ENCODE peak calls at places on chromosomes 5 and 9, in five cellular contexts. P, U, C, O and V are unnamed samples. For H3K4me1, the result is how much of the 10 kb centered on the place peaks cover.

GRCh38 chr5:65809817-65810531 is 88.0 kb downstream of the NLN start:
- DNase-seq in P (no peak), U (peak), C (no peak), O (peak), V (no peak)

GRCh38 chr5:171534009-171534895 is 114.8 kb downstream of the FGF18 start:
- DNase-seq in P (no peak), U (no peak), C (no peak), O (no peak), V (no peak)

GRCh38 chr9:110752766-110753165 is 84.2 kb downstream of the MUSK start:
- DNase-seq in P (no peak), U (peak), C (no peak), O (no peak), V (no peak)

GRCh38 chr5:134509308-134510040 is 16.0 kb upstream of the JADE2 start:
- DNase-seq in P (peak), U (peak), C (no peak), O (peak), V (peak)

GRCh38 chr5:6875376-6875775 is 162.1 kb downstream of the TENT4A start:
- DNase-seq in P (no peak), U (no peak), C (no peak), O (no peak), V (no peak)

GRCh38 chr9:136105398-136106135 is 10.5 kb upstream of the NACC2 start:
- DNase-seq in P (no peak), U (peak), C (no peak), O (peak), V (peak)

GRCh38 chr9:112203536-112203935 is 28.4 kb upstream of the SUSD1 start:
- DNase-seq in P (no peak), U (peak), C (no peak), O (no peak), V (no peak)

GRCh38 chr9:116594552-116594951 is 92.6 kb upstream of the TRIM32 start:
- DNase-seq in P (no peak), U (peak), C (no peak), O (no peak), V (no peak)

GRCh38 chr5:112583166-112583565 is 154.5 kb upstream of the APC start:
- DNase-seq in P (no peak), U (no peak), C (no peak), O (no peak), V (no peak)

GRCh38 chr9:92639124-92639523 is 30.8 kb downstream of the IPPK start:
- DNase-seq in P (no peak), U (no peak), C (no peak), O (no peak), V (no peak)

GRCh38 chr9:71910602-71911060 is 362 bp downstream of the ABHD17B start:
- DNase-seq in P (no peak), U (no peak), C (no peak), O (no peak), V (peak)

GRCh38 chr5:116982035-116982434 is 407.4 kb upstream of the SEMA6A start:
- DNase-seq in P (no peak), U (no peak), C (no peak), O (no peak), V (no peak)

GRCh38 chr5:32096891-32097592 is 77.1 kb downstream of the GOLPH3 start:
- DNase-seq in P (no peak), U (peak), C (no peak), O (no peak), V (no peak)

GRCh38 chr9:101387871-101388506 is 3.2 kb upstream of the BAAT start:
- DNase-seq in P (no peak), U (peak), C (no peak), O (peak), V (no peak)

GRCh38 chr5:136901-137300 is 44.9 kb downstream of the PLEKHG4B start:
- DNase-seq in P (no peak), U (no peak), C (no peak), O (no peak), V (no peak)

GRCh38 chr9:129036923-129037766 is 719 bp downstream of the MIGA2 start:
- DNase-seq in P (no peak), U (no peak), C (no peak), O (no peak), V (no peak)

GRCh38 chr5:179306191-179307005 is 38.9 kb downstream of the ADAMTS2 start:
- DNase-seq in P (no peak), U (peak), C (no peak), O (no peak), V (peak)

GRCh38 chr9:78026416-78026815 is 5.2 kb downstream of the GNAQ start:
- DNase-seq in P (no peak), U (no peak), C (no peak), O (no peak), V (no peak)

GRCh38 chr9:38018964-38019602 is 49.9 kb downstream of the SHB start:
- DNase-seq in P (no peak), U (peak), C (no peak), O (peak), V (no peak)
- H3K4me1 ChIP-seq in P (under half), U (half or more), C (under half), O (under half), V (under half)

DNA sequence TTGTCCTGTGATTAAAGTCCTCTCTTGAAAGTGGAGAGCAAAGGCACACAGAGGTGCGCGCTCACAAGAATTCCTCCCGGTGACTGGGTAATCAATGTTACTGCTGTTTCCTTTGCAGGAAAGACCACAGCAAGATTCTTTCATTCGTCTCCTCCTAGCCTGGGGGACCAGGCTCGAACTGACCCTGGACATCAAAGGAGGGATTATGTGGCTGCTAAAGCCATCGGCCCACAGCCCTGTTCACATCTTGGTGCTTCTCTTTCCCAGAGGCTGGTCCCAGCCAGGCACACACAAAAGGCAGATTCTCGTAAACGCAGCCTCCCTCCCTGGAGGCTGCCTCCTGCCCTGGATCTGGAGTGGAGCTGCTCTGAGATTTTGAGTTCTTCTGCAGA is 230.9 kb downstream of the FANCC start:
- DNase-seq in P (no peak), U (no peak), C (no peak), O (no peak), V (no peak)
- H3K4me1 ChIP-seq in P (under half), U (under half), C (under half), O (under half), V (under half)

DNA sequence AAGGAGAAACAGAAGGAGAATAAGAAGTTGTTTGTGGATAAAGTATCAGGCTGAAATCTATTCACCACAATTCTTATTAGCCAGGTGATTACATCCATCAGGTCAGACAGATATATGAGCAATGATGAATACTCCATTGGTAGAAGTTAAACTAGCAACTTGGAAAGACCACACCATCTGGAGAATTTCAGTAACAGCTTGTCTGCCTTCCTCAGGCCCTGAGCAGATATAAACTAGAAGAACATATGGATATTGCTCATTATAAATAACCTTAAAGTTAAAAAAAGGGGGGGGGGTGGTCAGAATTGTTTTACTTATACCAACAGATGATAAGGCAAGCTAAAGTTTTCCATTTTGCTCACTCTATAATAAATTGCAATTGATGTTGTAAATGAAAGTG is 10.4 kb downstream of the DAB2 start:
- DNase-seq in P (no peak), U (peak), C (no peak), O (no peak), V (no peak)
- H3K4me1 ChIP-seq in P (under half), U (under half), C (under half), O (under half), V (under half)

GRCh38 chr5:72599519-72600400 is 92.5 kb upstream of the ZNF366 start:
- DNase-seq in P (no peak), U (peak), C (no peak), O (no peak), V (no peak)
- H3K4me1 ChIP-seq in P (under half), U (under half), C (under half), O (under half), V (under half)

GRCh38 chr9:121753802-121754654 is 102.6 kb downstream of the DAB2IP start:
- DNase-seq in P (no peak), U (no peak), C (no peak), O (no peak), V (peak)
- H3K4me1 ChIP-seq in P (half or more), U (under half), C (under half), O (under half), V (half or more)

DNA sequence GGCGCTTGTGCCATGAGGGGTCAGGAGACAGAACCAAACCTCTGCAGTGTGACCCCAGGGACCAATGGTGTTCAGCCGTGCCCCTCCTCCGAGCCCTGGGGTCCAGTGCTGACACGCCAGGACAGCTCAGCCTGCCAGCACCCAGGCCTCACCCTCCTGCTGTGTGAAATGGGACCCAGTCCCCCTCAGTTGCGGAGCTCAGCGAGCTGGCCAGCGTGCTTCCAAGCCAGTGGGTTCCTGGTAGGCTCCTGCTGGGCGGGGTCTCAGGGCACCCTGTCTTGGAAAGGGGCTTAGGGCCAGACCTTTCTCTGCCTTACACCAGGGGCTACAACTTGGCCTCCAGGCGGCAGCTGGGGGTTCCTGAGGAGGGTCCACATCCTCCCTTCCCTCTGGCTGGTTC is 4.4 kb downstream of the RNF44 start:
- DNase-seq in P (no peak), U (no peak), C (peak), O (no peak), V (no peak)
- H3K4me1 ChIP-seq in P (under half), U (under half), C (under half), O (half or more), V (under half)

DNA sequence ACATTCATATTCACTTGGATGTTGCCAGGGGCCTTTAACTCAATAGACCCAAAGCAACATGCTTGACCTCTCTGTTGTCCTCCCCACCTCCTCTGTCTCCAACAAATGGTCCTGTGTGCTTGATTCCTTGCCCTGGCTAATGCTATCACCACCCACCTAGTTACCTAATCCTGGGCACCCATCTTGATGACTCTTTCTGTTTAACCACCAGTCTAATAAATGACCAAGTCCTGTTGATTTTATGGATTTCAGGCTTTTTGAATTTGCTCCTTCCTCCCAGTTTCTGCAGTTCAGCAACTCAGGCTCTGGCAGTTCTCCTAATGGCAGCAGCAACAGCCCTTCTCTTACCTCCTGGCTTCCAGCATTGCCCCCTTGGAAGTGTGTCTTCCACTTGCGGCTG is 246.3 kb upstream of the KLF4 start:
- DNase-seq in P (no peak), U (no peak), C (no peak), O (no peak), V (no peak)
- H3K4me1 ChIP-seq in P (under half), U (under half), C (under half), O (under half), V (under half)

GRCh38 chr5:155147222-155147621 is 133.7 kb downstream of the KIF4B start:
- DNase-seq in P (no peak), U (no peak), C (no peak), O (no peak), V (no peak)
- H3K4me1 ChIP-seq in P (under half), U (under half), C (under half), O (under half), V (under half)

GRCh38 chr5:119355636-119356383 is at the start of gene TNFAIP8:
- DNase-seq in P (peak), U (peak), C (peak), O (no peak), V (peak)
- H3K4me1 ChIP-seq in P (under half), U (under half), C (under half), O (under half), V (under half)